ENCODE peak calls at places on chromosomes 16 and 17, in ten cellular contexts. Z is GOT3; D is NCI-H345; F is stomach; P is EL; M is non-pigmented ciliary epithelial cell; N is astrocyte of the hippocampus; B is T-helper 2 cell; Y is HFF-Myc; V is stimulated activated CD4-positive, alpha-beta T cell treated with anti-CD3 and anti-CD28 coated beads, Interleukin-2, amount 100 ng/mL, for 4 hours. O is an unnamed sample.

GRCh38 chr17:1108560-1108809 is 71.3 kb downstream of the ABR start:
- DNase-seq in Z (no peak), D (no peak), F (no peak), P (no peak), M (no peak), N (peak), B (no peak), Y (no peak), V (no peak), O (peak)

GRCh38 chr17:42304187-42305030 is 16.1 kb downstream of the STAT5A start:
- DNase-seq in Z (no peak), D (no peak), F (no peak), P (no peak), M (no peak), N (no peak), B (no peak), Y (no peak), V (no peak), O (no peak)

GRCh38 chr16:23753908-23754593 is 775 bp upstream of the CHP2 start:
- DNase-seq in Z (no peak), D (no peak), F (no peak), P (no peak), M (no peak), N (no peak), B (no peak), Y (no peak), V (no peak), O (no peak)

GRCh38 chr17:42691021-42691545 is 8.8 kb downstream of the CNTNAP1 start:
- DNase-seq in Z (no peak), D (no peak), F (no peak), P (no peak), M (no peak), N (no peak), B (no peak), Y (no peak), V (no peak), O (no peak)

GRCh38 chr16:86211800-86212199 is 298.5 kb upstream of the FOXF1 start:
- DNase-seq in Z (no peak), D (no peak), F (no peak), P (no peak), M (no peak), N (no peak), B (no peak), Y (no peak), V (no peak), O (no peak)

GRCh38 chr16:87583453-87584131 is 18.7 kb upstream of the JPH3 start:
- DNase-seq in Z (no peak), D (no peak), F (no peak), P (no peak), M (no peak), N (no peak), B (no peak), Y (no peak), V (no peak), O (no peak)

GRCh38 chr16:74431516-74431915 is 10.2 kb upstream of the CLEC18B start:
- DNase-seq in Z (no peak), D (no peak), F (no peak), P (no peak), M (no peak), N (no peak), B (no peak), Y (no peak), V (no peak), O (no peak)

GRCh38 chr16:88943131-88943664 is 33.8 kb downstream of the CBFA2T3 start:
- DNase-seq in Z (no peak), D (no peak), F (no peak), P (no peak), M (no peak), N (no peak), B (no peak), Y (no peak), V (no peak), O (no peak)

GRCh38 chr17:72396121-72396520 is 275.3 kb downstream of the SOX9 start:
- DNase-seq in Z (no peak), D (no peak), F (no peak), P (no peak), M (no peak), N (no peak), B (no peak), Y (no peak), V (no peak), O (no peak)

GRCh38 chr16:35687781-35688180 is 2228.4 kb downstream of the TP53TG3F start:
- DNase-seq in Z (no peak), D (no peak), F (no peak), P (no peak), M (no peak), N (no peak), B (no peak), Y (no peak), V (no peak), O (no peak)

GRCh38 chr16:4290236-4290830 is 17.5 kb upstream of the TFAP4 start:
- DNase-seq in Z (no peak), D (no peak), F (no peak), P (peak), M (no peak), N (peak), B (no peak), Y (no peak), V (no peak), O (peak)

GRCh38 chr17:65742433-65743312 is 181.2 kb upstream of the AXIN2 start:
- DNase-seq in Z (no peak), D (no peak), F (no peak), P (peak), M (peak), N (peak), B (no peak), Y (no peak), V (no peak), O (no peak)

GRCh38 chr17:50685691-50686493 is 21.8 kb downstream of the ANKRD40 start:
- DNase-seq in Z (no peak), D (no peak), F (no peak), P (no peak), M (no peak), N (no peak), B (no peak), Y (no peak), V (no peak), O (no peak)

GRCh38 chr17:10114931-10115535 is 83.4 kb downstream of the GAS7 start:
- DNase-seq in Z (peak), D (no peak), F (peak), P (peak), M (peak), N (peak), B (no peak), Y (peak), V (peak), O (no peak)

GRCh38 chr17:75819723-75820410 is 24.3 kb downstream of the UNC13D start:
- DNase-seq in Z (no peak), D (no peak), F (no peak), P (no peak), M (no peak), N (no peak), B (no peak), Y (no peak), V (no peak), O (no peak)

GRCh38 chr17:57864273-57864672 is 14.4 kb upstream of the MRPS23 start:
- DNase-seq in Z (no peak), D (no peak), F (no peak), P (no peak), M (no peak), N (no peak), B (no peak), Y (no peak), V (no peak), O (no peak)

GRCh38 chr16:53968454-53968853 is 264.5 kb downstream of the FTO start:
- DNase-seq in Z (no peak), D (no peak), F (no peak), P (peak), M (no peak), N (peak), B (no peak), Y (peak), V (no peak), O (no peak)

GRCh38 chr16:53052519-53053501 is at the start of gene CHD9NB:
- DNase-seq in Z (peak), D (no peak), F (no peak), P (peak), M (peak), N (peak), B (no peak), Y (peak), V (no peak), O (no peak)

GRCh38 chr16:23877107-23878070 is 41.6 kb downstream of the PRKCB start:
- DNase-seq in Z (no peak), D (no peak), F (no peak), P (no peak), M (no peak), N (no peak), B (no peak), Y (no peak), V (no peak), O (no peak)

GRCh38 chr16:1296688-1297412 is 12.6 kb upstream of the UBE2I start:
- DNase-seq in Z (no peak), D (no peak), F (no peak), P (peak), M (no peak), N (peak), B (no peak), Y (no peak), V (no peak), O (no peak)

GRCh38 chr17:81429353-81429774 is 34.1 kb downstream of the BAHCC1 start:
- DNase-seq in Z (no peak), D (peak), F (peak), P (peak), M (no peak), N (peak), B (no peak), Y (no peak), V (no peak), O (peak)

GRCh38 chr17:13544292-13544691 is 57.4 kb downstream of the HS3ST3A1 start:
- DNase-seq in Z (peak), D (no peak), F (no peak), P (peak), M (peak), N (peak), B (no peak), Y (peak), V (no peak), O (no peak)

GRCh38 chr17:67025216-67025792 is 19.1 kb upstream of the CACNG1 start:
- DNase-seq in Z (no peak), D (no peak), F (peak), P (no peak), M (no peak), N (no peak), B (no peak), Y (no peak), V (no peak), O (no peak)

GRCh38 chr17:35918665-35919064 is 11.9 kb downstream of the RDM1 start:
- DNase-seq in Z (no peak), D (no peak), F (no peak), P (no peak), M (no peak), N (no peak), B (no peak), Y (no peak), V (no peak), O (no peak)

GRCh38 chr17:7589204-7589868 is 558 bp downstream of the SOX15 start:
- DNase-seq in Z (peak), D (no peak), F (peak), P (peak), M (no peak), N (peak), B (peak), Y (no peak), V (peak), O (no peak)

GRCh38 chr17:32912218-32912897 is 15.6 kb upstream of the TMEM98 start:
- DNase-seq in Z (peak), D (no peak), F (peak), P (peak), M (no peak), N (peak), B (no peak), Y (peak), V (no peak), O (peak)

O was measured in NCI-H1092 treated with DMSO at 0.1 percent for 48 hours.